ENCODE peak calls at places on chromosomes 12 and 14, in four cellular contexts. Q is heart left ventricle, N is uterus, J is GM20000. A is an unnamed sample.

GRCh38 chr14:104688755-104689619 is at the start of gene INF2:
- DNase-seq in Q (peak), N (peak), J (peak), A (no peak)

GRCh38 chr12:114480309-114481199 is 74.6 kb upstream of the TBX5 start:
- DNase-seq in Q (no peak), N (no peak), J (no peak), A (no peak)

GRCh38 chr12:124993568-124994434 is at the start of gene BRI3BP:
- DNase-seq in Q (peak), N (no peak), J (peak), A (no peak)

GRCh38 chr12:40451661-40452060 is 226.9 kb downstream of the LRRK2 start:
- DNase-seq in Q (no peak), N (no peak), J (no peak), A (no peak)

GRCh38 chr14:26601856-26602255 is 4.0 kb upstream of the NOVA1 start:
- DNase-seq in Q (no peak), N (no peak), J (no peak), A (no peak)

GRCh38 chr12:65362231-65362630 is 83.7 kb downstream of the MSRB3 start:
- DNase-seq in Q (no peak), N (no peak), J (no peak), A (no peak)

GRCh38 chr12:12185424-12185823 is 81.4 kb downstream of the LRP6 start:
- DNase-seq in Q (no peak), N (no peak), J (no peak), A (no peak)

GRCh38 chr12:95942106-95942531 is 295 bp downstream of the CCDC38 start:
- DNase-seq in Q (no peak), N (no peak), J (no peak), A (no peak)

GRCh38 chr12:11705010-11705409 is 55.5 kb downstream of the ETV6 start:
- DNase-seq in Q (no peak), N (peak), J (no peak), A (peak)

GRCh38 chr12:132178801-132179401 is 34.6 kb downstream of the NOC4L start:
- DNase-seq in Q (peak), N (no peak), J (no peak), A (no peak)

GRCh38 chr12:112000806-112001205 is 12.2 kb downstream of the TMEM116 start:
- DNase-seq in Q (no peak), N (no peak), J (no peak), A (no peak)

GRCh38 chr14:57692671-57693070 is 173.2 kb downstream of the SLC35F4 start:
- DNase-seq in Q (no peak), N (no peak), J (no peak), A (peak)

GRCh38 chr12:12901158-12901791 is 9.9 kb downstream of the GPRC5A start:
- DNase-seq in Q (peak), N (peak), J (no peak), A (no peak)

GRCh38 chr12:46855760-46856159 is 30.0 kb upstream of the SLC38A4 start:
- DNase-seq in Q (no peak), N (no peak), J (no peak), A (no peak)
- TF ChIP-seq CTCF in Q (no peak), N (no peak), J (no peak), A (no peak)

GRCh38 chr12:109552971-109553370 is 20.3 kb downstream of the MMAB start:
- DNase-seq in Q (no peak), N (no peak), J (no peak), A (no peak)

GRCh38 chr12:109555431-109556315 is 17.6 kb downstream of the MMAB start:
- DNase-seq in Q (no peak), N (no peak), J (no peak), A (no peak)

GRCh38 chr12:109554761-109555160 is 18.5 kb downstream of the MMAB start:
- DNase-seq in Q (no peak), N (no peak), J (no peak), A (no peak)

GRCh38 chr12:109553929-109554500 is 19.3 kb downstream of the MMAB start:
- DNase-seq in Q (no peak), N (no peak), J (no peak), A (no peak)

DNA sequence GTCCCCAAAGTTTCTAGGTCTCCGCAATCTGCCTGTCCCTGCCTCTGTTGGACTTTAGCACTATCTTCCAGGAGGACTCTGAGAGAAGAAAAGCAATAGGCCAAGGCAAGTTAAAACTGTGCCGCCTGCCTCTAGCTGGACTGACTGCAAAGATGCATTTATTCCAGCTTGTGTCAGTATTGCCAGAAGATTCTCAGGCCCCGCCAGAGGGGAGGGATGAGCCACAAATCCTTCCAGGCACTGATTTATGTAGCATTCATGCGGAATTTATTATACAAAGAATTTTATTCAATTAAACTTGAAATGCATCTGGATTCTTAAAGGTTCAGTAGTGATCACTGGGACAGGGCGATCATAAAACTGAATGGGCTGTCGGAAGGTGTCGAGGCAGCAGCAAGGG is 19.8 kb downstream of the MMAB start:
- DNase-seq in Q (no peak), N (no peak), J (no peak), A (no peak)
- TF ChIP-seq CTCF in Q (no peak), N (no peak), J (no peak), A (no peak)

GRCh38 chr14:100900837-100901390 is 2.6 kb downstream of the RTL1 start:
- DNase-seq in Q (no peak), N (no peak), J (no peak), A (no peak)
- TF ChIP-seq CTCF in Q (no peak), N (peak), J (no peak), A (peak)

GRCh38 chr12:6065131-6065871 is 59.2 kb downstream of the VWF start:
- DNase-seq in Q (peak), N (no peak), J (no peak), A (no peak)

GRCh38 chr12:6061661-6062060 is 62.8 kb downstream of the VWF start:
- DNase-seq in Q (no peak), N (no peak), J (no peak), A (peak)

GRCh38 chr12:6065872-6066217 is 58.6 kb downstream of the VWF start:
- DNase-seq in Q (peak), N (no peak), J (no peak), A (no peak)

GRCh38 chr12:6062427-6063378 is 61.8 kb downstream of the VWF start:
- DNase-seq in Q (peak), N (peak), J (peak), A (no peak)

GRCh38 chr12:6063379-6063735 is 61.1 kb downstream of the VWF start:
- DNase-seq in Q (no peak), N (no peak), J (no peak), A (no peak)
- TF ChIP-seq CTCF in Q (no peak), N (no peak), J (no peak), A (no peak)

GRCh38 chr14:24908592-24909236 is 141.2 kb downstream of the STXBP6 start:
- DNase-seq in Q (no peak), N (no peak), J (no peak), A (no peak)

GRCh38 chr14:24909523-24910302 is 140.2 kb downstream of the STXBP6 start:
- DNase-seq in Q (no peak), N (no peak), J (no peak), A (no peak)

GRCh38 chr14:24913026-24913425 is 136.9 kb downstream of the STXBP6 start:
- DNase-seq in Q (no peak), N (no peak), J (no peak), A (no peak)

GRCh38 chr14:24911324-24912095 is 138.4 kb downstream of the STXBP6 start:
- DNase-seq in Q (no peak), N (peak), J (no peak), A (peak)

DNA sequence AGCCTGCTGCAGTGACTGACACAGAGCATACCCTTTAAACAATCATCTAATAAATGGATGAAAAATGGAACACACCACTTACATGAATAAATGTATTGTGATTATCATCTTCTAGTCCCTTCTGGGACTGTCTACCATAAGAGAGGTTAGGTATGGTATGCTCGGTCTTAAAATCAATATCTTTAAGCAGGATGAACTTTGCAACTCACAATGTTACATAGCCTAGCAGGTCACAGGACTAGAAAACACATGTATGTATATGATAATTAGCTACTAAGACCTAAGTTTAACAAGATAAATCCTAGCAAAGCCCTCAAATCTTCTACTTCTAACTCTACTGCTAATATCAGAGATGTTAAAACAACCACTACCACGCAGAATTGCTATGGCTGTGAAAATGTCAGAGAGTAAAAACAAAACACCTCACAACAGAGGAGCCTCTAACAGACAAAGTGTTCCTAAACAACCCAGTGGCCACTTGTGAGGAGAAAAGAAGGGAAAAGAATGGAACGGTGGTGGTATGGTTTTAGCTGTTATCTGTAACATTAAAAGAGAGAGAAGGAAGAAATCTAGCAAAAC is 139.4 kb downstream of the STXBP6 start:
- DNase-seq in Q (no peak), N (no peak), J (no peak), A (no peak)
- TF ChIP-seq CTCF in Q (no peak), N (no peak), J (no peak), A (no peak)

GRCh38 chr14:61188196-61188595 is 92.9 kb downstream of the TMEM30B start:
- DNase-seq in Q (no peak), N (no peak), J (no peak), A (no peak)

GRCh38 chr14:61187642-61187905 is 93.6 kb downstream of the TMEM30B start:
- DNase-seq in Q (no peak), N (no peak), J (no peak), A (no peak)

GRCh38 chr14:61190341-61190740 is 90.8 kb downstream of the TMEM30B start:
- DNase-seq in Q (no peak), N (no peak), J (no peak), A (no peak)

GRCh38 chr14:61186793-61187641 is 94.1 kb downstream of the TMEM30B start:
- DNase-seq in Q (no peak), N (no peak), J (no peak), A (no peak)

DNA sequence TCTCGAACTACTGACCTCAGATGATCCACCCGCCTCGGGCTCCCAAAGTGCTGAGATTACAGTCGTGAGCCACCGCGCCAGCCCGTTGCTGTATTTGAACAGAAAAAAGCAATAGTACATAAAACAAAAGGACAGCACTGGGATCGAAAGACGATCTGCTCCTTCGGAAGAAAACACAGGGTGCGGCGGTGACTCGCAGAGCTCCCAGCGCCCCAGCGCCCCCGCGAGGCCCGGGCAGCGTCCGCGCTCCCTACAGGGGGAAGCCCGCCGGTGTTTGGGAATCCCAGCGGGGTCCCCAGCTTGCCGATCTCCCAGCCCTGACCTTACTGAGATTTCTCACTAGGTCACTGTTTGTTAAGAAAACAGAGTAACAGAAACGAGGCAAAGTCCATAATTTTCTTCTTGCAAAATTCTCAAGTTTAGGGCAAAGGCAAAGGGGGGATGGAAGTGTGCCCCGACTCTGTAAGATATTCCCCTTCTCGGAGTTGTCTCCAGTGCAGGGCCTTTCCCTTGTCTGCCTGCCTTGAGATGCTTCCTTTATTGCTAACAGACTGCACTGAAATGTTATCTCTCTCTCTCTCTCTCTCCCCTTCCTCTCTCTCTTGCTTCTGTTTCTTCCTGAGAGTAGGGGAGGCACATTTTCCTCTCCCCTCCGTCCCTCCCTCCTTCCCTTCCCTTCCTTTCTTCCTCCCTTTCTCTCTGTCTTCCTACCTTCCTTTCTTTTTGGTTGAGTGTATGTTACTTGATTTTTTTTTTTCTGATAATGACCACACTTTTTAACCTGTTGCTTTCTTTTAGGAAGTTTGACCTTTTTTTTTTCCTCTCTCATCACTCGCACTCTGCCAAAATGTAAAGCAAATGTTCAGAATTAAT is 92.0 kb downstream of the TMEM30B start:
- DNase-seq in Q (peak), N (no peak), J (peak), A (no peak)
- TF ChIP-seq CTCF in Q (peak), N (no peak), J (peak), A (peak)

GRCh38 chr12:46518184-46518583 is 145.6 kb upstream of the SLC38A2 start:
- DNase-seq in Q (no peak), N (no peak), J (no peak), A (no peak)

GRCh38 chr12:46518729-46519128 is 146.2 kb upstream of the SLC38A2 start:
- DNase-seq in Q (no peak), N (no peak), J (no peak), A (no peak)

GRCh38 chr12:46516238-46516932 is 143.8 kb upstream of the SLC38A2 start:
- DNase-seq in Q (no peak), N (no peak), J (no peak), A (no peak)

GRCh38 chr12:46516933-46517578 is 144.5 kb upstream of the SLC38A2 start:
- DNase-seq in Q (no peak), N (no peak), J (peak), A (no peak)

DNA sequence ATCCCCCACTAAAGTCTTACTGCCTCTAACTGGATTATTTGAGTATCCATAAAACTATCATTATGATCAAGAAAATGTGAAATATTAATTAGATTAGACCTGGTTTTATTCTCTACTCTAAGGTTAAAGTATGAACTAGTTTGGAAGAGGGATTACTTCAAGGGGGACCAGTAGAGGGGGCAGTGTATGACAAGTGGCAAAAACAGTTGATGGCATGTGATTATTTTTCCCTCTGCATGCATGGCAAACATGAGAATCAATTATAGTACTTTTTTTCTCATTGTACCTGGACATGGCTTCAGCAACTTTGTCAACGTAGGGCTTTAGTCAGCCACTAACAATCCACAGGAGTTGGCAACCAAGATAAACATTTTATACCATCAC is 145.0 kb upstream of the SLC38A2 start:
- DNase-seq in Q (no peak), N (no peak), J (no peak), A (no peak)
- TF ChIP-seq CTCF in Q (no peak), N (no peak), J (no peak), A (no peak)

DNA sequence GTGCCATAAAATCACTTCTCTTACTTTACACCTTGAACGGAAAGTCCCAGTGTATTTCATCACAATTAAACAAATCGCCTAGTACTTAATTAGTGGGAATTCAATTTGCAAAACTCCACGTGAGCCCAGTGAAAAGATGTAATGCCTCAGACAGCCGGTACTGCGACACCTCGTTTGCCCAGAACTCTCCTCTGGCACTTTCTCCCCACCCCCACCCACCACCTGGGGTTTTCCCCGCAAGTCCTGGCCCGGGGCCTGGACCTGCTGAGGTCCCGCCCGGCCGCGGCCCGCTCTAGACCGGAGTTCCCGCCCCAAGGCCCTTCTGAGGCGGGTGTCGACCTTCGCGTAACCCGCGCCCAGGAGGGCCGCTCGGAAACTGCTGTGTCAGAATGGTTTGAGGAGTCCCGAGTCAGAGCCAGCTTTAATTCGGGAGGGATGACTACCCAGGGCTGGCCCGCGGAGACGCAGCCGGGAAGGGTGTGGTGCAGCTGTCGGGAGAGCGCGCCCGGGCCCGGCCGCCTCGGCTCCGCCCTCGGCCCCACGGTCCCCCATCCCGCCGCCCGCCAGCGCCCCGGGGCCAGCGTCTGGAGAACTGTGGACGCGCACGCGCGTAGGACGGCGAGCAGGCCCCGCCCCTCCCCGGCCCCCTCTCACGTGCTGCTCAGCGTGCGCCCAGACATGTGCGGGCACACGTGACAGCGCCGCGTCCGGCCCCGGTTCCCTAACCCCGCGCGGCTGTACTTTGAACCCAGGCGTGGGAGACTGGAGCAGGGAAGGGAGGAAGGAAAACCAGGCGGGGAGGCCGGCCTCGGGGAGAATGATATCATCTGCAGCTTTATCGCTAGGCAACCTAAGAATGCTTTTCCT is 10.8 kb downstream of the BHLHE41 start:
- DNase-seq in Q (peak), N (peak), J (peak), A (peak)
- TF ChIP-seq CTCF in Q (no peak), N (peak), J (no peak), A (no peak)